ENCODE peak calls at places on chromosomes 6 and 20, in ten cellular contexts. One of them, this sample, is unnamed.

GRCh38 chr6:95693108-95693507 is 115.8 kb downstream of the MANEA start:
- DNase-seq in HCEC 1CT: no peak
- DNase-seq in NCI-H1694 treated with DMSO at 0.1 percent for 48 hours: no peak
- DNase-seq in ELR: no peak
- DNase-seq in LHCN-M2: no peak
- DNase-seq in left colon: no peak
- DNase-seq in uterus: no peak
- DNase-seq in AG09309: no peak
- DNase-seq in amniotic stem cell: no peak
- DNase-seq in activated CD4-positive, alpha-beta T cell treated with anti-CD3 and anti-CD28 coated beads, Interleukin-2, amount 10 ng/mL, durations not matched to agents 7 days and 5 days: no peak
- DNase-seq in this sample: no peak

GRCh38 chr6:10373642-10374359 is 41.1 kb downstream of the TFAP2A start:
- DNase-seq in HCEC 1CT: peak; percentile 78
- DNase-seq in activated CD4-positive, alpha-beta T cell treated with anti-CD3 and anti-CD28 coated beads, Interleukin-2, amount 10 ng/mL, durations not matched to agents 7 days and 5 days: no peak
- DNase-seq in NCI-H1694 treated with DMSO at 0.1 percent for 48 hours: no peak
- DNase-seq in uterus: no peak
- DNase-seq in amniotic stem cell: no peak
- DNase-seq in left colon: no peak
- DNase-seq in LHCN-M2: peak; percentile 34
- DNase-seq in ELR: peak; percentile 73
- DNase-seq in AG09309: peak; percentile 13
- DNase-seq in this sample: no peak

GRCh38 chr6:130369821-130370220 is 4.0 kb downstream of the TMEM200A start:
- DNase-seq in uterus: no peak
- DNase-seq in left colon: no peak
- DNase-seq in amniotic stem cell: no peak
- DNase-seq in HCEC 1CT: no peak
- DNase-seq in activated CD4-positive, alpha-beta T cell treated with anti-CD3 and anti-CD28 coated beads, Interleukin-2, amount 10 ng/mL, durations not matched to agents 7 days and 5 days: no peak
- DNase-seq in NCI-H1694 treated with DMSO at 0.1 percent for 48 hours: no peak
- DNase-seq in AG09309: no peak
- DNase-seq in ELR: no peak
- DNase-seq in LHCN-M2: no peak
- DNase-seq in this sample: no peak

GRCh38 chr20:37945034-37945660 is 42.2 kb downstream of the VSTM2L start:
- DNase-seq in uterus: no peak
- DNase-seq in amniotic stem cell: no peak
- DNase-seq in AG09309: no peak
- DNase-seq in left colon: no peak
- DNase-seq in LHCN-M2: no peak
- DNase-seq in NCI-H1694 treated with DMSO at 0.1 percent for 48 hours: no peak
- DNase-seq in HCEC 1CT: no peak
- DNase-seq in activated CD4-positive, alpha-beta T cell treated with anti-CD3 and anti-CD28 coated beads, Interleukin-2, amount 10 ng/mL, durations not matched to agents 7 days and 5 days: no peak
- DNase-seq in ELR: no peak
- DNase-seq in this sample: no peak

GRCh38 chr20:35821807-35822242 is 50.0 kb downstream of the PHF20 start:
- DNase-seq in AG09309: peak; percentile 51
- DNase-seq in amniotic stem cell: no peak
- DNase-seq in activated CD4-positive, alpha-beta T cell treated with anti-CD3 and anti-CD28 coated beads, Interleukin-2, amount 10 ng/mL, durations not matched to agents 7 days and 5 days: no peak
- DNase-seq in HCEC 1CT: peak; percentile 89
- DNase-seq in NCI-H1694 treated with DMSO at 0.1 percent for 48 hours: no peak
- DNase-seq in left colon: no peak
- DNase-seq in LHCN-M2: peak; percentile 84
- DNase-seq in ELR: peak; percentile 97
- DNase-seq in uterus: no peak
- DNase-seq in this sample: no peak

GRCh38 chr6:94636780-94637385 is 940.5 kb upstream of the MANEA start:
- DNase-seq in activated CD4-positive, alpha-beta T cell treated with anti-CD3 and anti-CD28 coated beads, Interleukin-2, amount 10 ng/mL, durations not matched to agents 7 days and 5 days: no peak
- DNase-seq in HCEC 1CT: no peak
- DNase-seq in amniotic stem cell: no peak
- DNase-seq in LHCN-M2: no peak
- DNase-seq in uterus: no peak
- DNase-seq in left colon: no peak
- DNase-seq in ELR: no peak
- DNase-seq in AG09309: no peak
- DNase-seq in NCI-H1694 treated with DMSO at 0.1 percent for 48 hours: peak; percentile 13
- DNase-seq in this sample: peak; percentile 67

GRCh38 chr6:34672657-34673043 is 23.9 kb downstream of the ILRUN start:
- DNase-seq in LHCN-M2: no peak
- DNase-seq in ELR: no peak
- DNase-seq in amniotic stem cell: no peak
- DNase-seq in activated CD4-positive, alpha-beta T cell treated with anti-CD3 and anti-CD28 coated beads, Interleukin-2, amount 10 ng/mL, durations not matched to agents 7 days and 5 days: no peak
- DNase-seq in NCI-H1694 treated with DMSO at 0.1 percent for 48 hours: no peak
- DNase-seq in AG09309: no peak
- DNase-seq in uterus: no peak
- DNase-seq in HCEC 1CT: no peak
- DNase-seq in left colon: no peak
- DNase-seq in this sample: no peak

GRCh38 chr20:51500936-51501335 is 41.6 kb downstream of the NFATC2 start:
- DNase-seq in LHCN-M2: no peak
- DNase-seq in NCI-H1694 treated with DMSO at 0.1 percent for 48 hours: no peak
- DNase-seq in uterus: no peak
- DNase-seq in AG09309: no peak
- DNase-seq in ELR: no peak
- DNase-seq in amniotic stem cell: no peak
- DNase-seq in left colon: no peak
- DNase-seq in activated CD4-positive, alpha-beta T cell treated with anti-CD3 and anti-CD28 coated beads, Interleukin-2, amount 10 ng/mL, durations not matched to agents 7 days and 5 days: peak; percentile 43
- DNase-seq in HCEC 1CT: no peak
- DNase-seq in this sample: no peak

GRCh38 chr6:169984181-169985120 is 233.0 kb downstream of the ERMARD start:
- DNase-seq in AG09309: no peak
- DNase-seq in activated CD4-positive, alpha-beta T cell treated with anti-CD3 and anti-CD28 coated beads, Interleukin-2, amount 10 ng/mL, durations not matched to agents 7 days and 5 days: no peak
- DNase-seq in amniotic stem cell: no peak
- DNase-seq in NCI-H1694 treated with DMSO at 0.1 percent for 48 hours: no peak
- DNase-seq in left colon: no peak
- DNase-seq in LHCN-M2: no peak
- DNase-seq in uterus: no peak
- DNase-seq in HCEC 1CT: no peak
- DNase-seq in ELR: no peak
- DNase-seq in this sample: no peak

GRCh38 chr6:32126880-32127279 is 1.2 kb downstream of the ATF6B start:
- DNase-seq in uterus: no peak
- DNase-seq in NCI-H1694 treated with DMSO at 0.1 percent for 48 hours: no peak
- DNase-seq in AG09309: no peak
- DNase-seq in HCEC 1CT: no peak
- DNase-seq in activated CD4-positive, alpha-beta T cell treated with anti-CD3 and anti-CD28 coated beads, Interleukin-2, amount 10 ng/mL, durations not matched to agents 7 days and 5 days: no peak
- DNase-seq in ELR: peak; percentile 45
- DNase-seq in amniotic stem cell: no peak
- DNase-seq in left colon: no peak
- DNase-seq in LHCN-M2: no peak
- DNase-seq in this sample: no peak

GRCh38 chr20:44491635-44492395 is 16.1 kb downstream of the TTPAL start:
- DNase-seq in amniotic stem cell: no peak
- DNase-seq in uterus: no peak
- DNase-seq in activated CD4-positive, alpha-beta T cell treated with anti-CD3 and anti-CD28 coated beads, Interleukin-2, amount 10 ng/mL, durations not matched to agents 7 days and 5 days: no peak
- DNase-seq in AG09309: no peak
- DNase-seq in NCI-H1694 treated with DMSO at 0.1 percent for 48 hours: no peak
- DNase-seq in ELR: peak; percentile 67
- DNase-seq in left colon: no peak
- DNase-seq in HCEC 1CT: peak; percentile 73
- DNase-seq in LHCN-M2: peak; percentile 73
- DNase-seq in this sample: no peak

GRCh38 chr6:3766219-3766618 is 14.7 kb upstream of the PXDC1 start:
- DNase-seq in left colon: no peak
- DNase-seq in HCEC 1CT: peak; percentile 15
- DNase-seq in AG09309: no peak
- DNase-seq in activated CD4-positive, alpha-beta T cell treated with anti-CD3 and anti-CD28 coated beads, Interleukin-2, amount 10 ng/mL, durations not matched to agents 7 days and 5 days: no peak
- DNase-seq in ELR: no peak
- DNase-seq in uterus: no peak
- DNase-seq in amniotic stem cell: peak; percentile 43
- DNase-seq in LHCN-M2: peak; percentile 88
- DNase-seq in NCI-H1694 treated with DMSO at 0.1 percent for 48 hours: peak; percentile 91
- DNase-seq in this sample: peak; percentile 79

GRCh38 chr6:2839195-2839981 is 2.3 kb downstream of the SERPINB1 start:
- DNase-seq in amniotic stem cell: no peak
- DNase-seq in AG09309: no peak
- DNase-seq in ELR: peak; percentile 81
- DNase-seq in left colon: peak; percentile 61
- DNase-seq in HCEC 1CT: peak; percentile 86
- DNase-seq in LHCN-M2: peak; percentile 46
- DNase-seq in NCI-H1694 treated with DMSO at 0.1 percent for 48 hours: no peak
- DNase-seq in uterus: no peak
- DNase-seq in activated CD4-positive, alpha-beta T cell treated with anti-CD3 and anti-CD28 coated beads, Interleukin-2, amount 10 ng/mL, durations not matched to agents 7 days and 5 days: no peak
- DNase-seq in this sample: no peak

GRCh38 chr6:157893238-157893637 is 70.2 kb downstream of the SNX9 start:
- DNase-seq in activated CD4-positive, alpha-beta T cell treated with anti-CD3 and anti-CD28 coated beads, Interleukin-2, amount 10 ng/mL, durations not matched to agents 7 days and 5 days: peak; percentile 46
- DNase-seq in HCEC 1CT: no peak
- DNase-seq in AG09309: no peak
- DNase-seq in ELR: no peak
- DNase-seq in NCI-H1694 treated with DMSO at 0.1 percent for 48 hours: no peak
- DNase-seq in LHCN-M2: no peak
- DNase-seq in amniotic stem cell: no peak
- DNase-seq in uterus: no peak
- DNase-seq in left colon: no peak
- DNase-seq in this sample: no peak

GRCh38 chr6:127212376-127212775 is 54.3 kb upstream of the RNF146 start:
- DNase-seq in HCEC 1CT: no peak
- DNase-seq in AG09309: no peak
- DNase-seq in NCI-H1694 treated with DMSO at 0.1 percent for 48 hours: no peak
- DNase-seq in uterus: no peak
- DNase-seq in LHCN-M2: no peak
- DNase-seq in amniotic stem cell: no peak
- DNase-seq in ELR: no peak
- DNase-seq in left colon: no peak
- DNase-seq in activated CD4-positive, alpha-beta T cell treated with anti-CD3 and anti-CD28 coated beads, Interleukin-2, amount 10 ng/mL, durations not matched to agents 7 days and 5 days: no peak
- DNase-seq in this sample: no peak

GRCh38 chr6:105633814-105634213 is 230.9 kb upstream of the PREP start:
- DNase-seq in LHCN-M2: no peak
- DNase-seq in uterus: no peak
- DNase-seq in left colon: no peak
- DNase-seq in HCEC 1CT: no peak
- DNase-seq in amniotic stem cell: no peak
- DNase-seq in AG09309: no peak
- DNase-seq in activated CD4-positive, alpha-beta T cell treated with anti-CD3 and anti-CD28 coated beads, Interleukin-2, amount 10 ng/mL, durations not matched to agents 7 days and 5 days: no peak
- DNase-seq in ELR: no peak
- DNase-seq in NCI-H1694 treated with DMSO at 0.1 percent for 48 hours: no peak
- DNase-seq in this sample: no peak

GRCh38 chr6:37077459-37078296 is 72.2 kb downstream of the FGD2 start:
- DNase-seq in HCEC 1CT: peak; percentile 98
- DNase-seq in AG09309: peak; percentile 88
- DNase-seq in ELR: peak; percentile 26
- DNase-seq in LHCN-M2: peak; percentile 54
- DNase-seq in amniotic stem cell: peak; percentile 68
- DNase-seq in left colon: peak; percentile 57
- DNase-seq in NCI-H1694 treated with DMSO at 0.1 percent for 48 hours: no peak
- DNase-seq in activated CD4-positive, alpha-beta T cell treated with anti-CD3 and anti-CD28 coated beads, Interleukin-2, amount 10 ng/mL, durations not matched to agents 7 days and 5 days: no peak
- DNase-seq in uterus: peak; percentile 91
- DNase-seq in this sample: no peak

GRCh38 chr6:104305206-104305605 is 554.5 kb downstream of the HACE1 start:
- DNase-seq in amniotic stem cell: no peak
- DNase-seq in left colon: no peak
- DNase-seq in HCEC 1CT: no peak
- DNase-seq in NCI-H1694 treated with DMSO at 0.1 percent for 48 hours: no peak
- DNase-seq in ELR: no peak
- DNase-seq in AG09309: no peak
- DNase-seq in uterus: no peak
- DNase-seq in LHCN-M2: no peak
- DNase-seq in activated CD4-positive, alpha-beta T cell treated with anti-CD3 and anti-CD28 coated beads, Interleukin-2, amount 10 ng/mL, durations not matched to agents 7 days and 5 days: no peak
- DNase-seq in this sample: no peak

GRCh38 chr6:108694816-108695215 is 134.1 kb downstream of the FOXO3 start:
- DNase-seq in NCI-H1694 treated with DMSO at 0.1 percent for 48 hours: no peak
- DNase-seq in left colon: no peak
- DNase-seq in HCEC 1CT: no peak
- DNase-seq in amniotic stem cell: no peak
- DNase-seq in activated CD4-positive, alpha-beta T cell treated with anti-CD3 and anti-CD28 coated beads, Interleukin-2, amount 10 ng/mL, durations not matched to agents 7 days and 5 days: no peak
- DNase-seq in ELR: no peak
- DNase-seq in AG09309: no peak
- DNase-seq in LHCN-M2: no peak
- DNase-seq in uterus: no peak
- DNase-seq in this sample: no peak

GRCh38 chr6:82978362-82978945 is 87.2 kb downstream of the UBE3D start:
- DNase-seq in uterus: no peak
- DNase-seq in left colon: no peak
- DNase-seq in HCEC 1CT: no peak
- DNase-seq in amniotic stem cell: no peak
- DNase-seq in AG09309: no peak
- DNase-seq in NCI-H1694 treated with DMSO at 0.1 percent for 48 hours: no peak
- DNase-seq in LHCN-M2: no peak
- DNase-seq in activated CD4-positive, alpha-beta T cell treated with anti-CD3 and anti-CD28 coated beads, Interleukin-2, amount 10 ng/mL, durations not matched to agents 7 days and 5 days: no peak
- DNase-seq in ELR: no peak
- DNase-seq in this sample: no peak

GRCh38 chr6:45619994-45620471 is 242.3 kb upstream of the SUPT3H start:
- DNase-seq in ELR: peak; percentile 63
- DNase-seq in left colon: no peak
- DNase-seq in HCEC 1CT: peak; percentile 82
- DNase-seq in LHCN-M2: peak; percentile 97
- DNase-seq in activated CD4-positive, alpha-beta T cell treated with anti-CD3 and anti-CD28 coated beads, Interleukin-2, amount 10 ng/mL, durations not matched to agents 7 days and 5 days: peak; percentile 9
- DNase-seq in NCI-H1694 treated with DMSO at 0.1 percent for 48 hours: no peak
- DNase-seq in amniotic stem cell: no peak
- DNase-seq in uterus: no peak
- DNase-seq in AG09309: no peak
- DNase-seq in this sample: no peak

GRCh38 chr6:102355578-102355977 is 962.1 kb downstream of the GRIK2 start:
- DNase-seq in LHCN-M2: no peak
- DNase-seq in amniotic stem cell: no peak
- DNase-seq in left colon: no peak
- DNase-seq in AG09309: no peak
- DNase-seq in activated CD4-positive, alpha-beta T cell treated with anti-CD3 and anti-CD28 coated beads, Interleukin-2, amount 10 ng/mL, durations not matched to agents 7 days and 5 days: no peak
- DNase-seq in uterus: no peak
- DNase-seq in HCEC 1CT: no peak
- DNase-seq in ELR: no peak
- DNase-seq in NCI-H1694 treated with DMSO at 0.1 percent for 48 hours: no peak
- DNase-seq in this sample: no peak

GRCh38 chr20:36384022-36384619 is 78.0 kb downstream of the DLGAP4 start:
- DNase-seq in left colon: peak; percentile 14
- DNase-seq in LHCN-M2: peak; percentile 44
- DNase-seq in ELR: peak; percentile 70
- DNase-seq in amniotic stem cell: no peak
- DNase-seq in HCEC 1CT: peak; percentile 33
- DNase-seq in AG09309: no peak
- DNase-seq in NCI-H1694 treated with DMSO at 0.1 percent for 48 hours: no peak
- DNase-seq in activated CD4-positive, alpha-beta T cell treated with anti-CD3 and anti-CD28 coated beads, Interleukin-2, amount 10 ng/mL, durations not matched to agents 7 days and 5 days: peak; percentile 64
- DNase-seq in uterus: no peak
- DNase-seq in this sample: no peak

GRCh38 chr20:49612127-49612738 is 44.3 kb upstream of the PTGIS start:
- DNase-seq in uterus: no peak
- DNase-seq in activated CD4-positive, alpha-beta T cell treated with anti-CD3 and anti-CD28 coated beads, Interleukin-2, amount 10 ng/mL, durations not matched to agents 7 days and 5 days: no peak
- DNase-seq in LHCN-M2: peak; percentile 22
- DNase-seq in AG09309: no peak
- DNase-seq in amniotic stem cell: no peak
- DNase-seq in NCI-H1694 treated with DMSO at 0.1 percent for 48 hours: no peak
- DNase-seq in ELR: no peak
- DNase-seq in left colon: no peak
- DNase-seq in HCEC 1CT: no peak
- DNase-seq in this sample: no peak

GRCh38 chr6:36028887-36029324 is 1.3 kb downstream of the MAPK14 start:
- DNase-seq in HCEC 1CT: peak; percentile 72
- DNase-seq in left colon: peak; percentile 73
- DNase-seq in NCI-H1694 treated with DMSO at 0.1 percent for 48 hours: peak; percentile 22
- DNase-seq in LHCN-M2: peak; percentile 75
- DNase-seq in ELR: peak; percentile 85
- DNase-seq in AG09309: peak; percentile 46
- DNase-seq in amniotic stem cell: peak; percentile 34
- DNase-seq in uterus: peak; percentile 71
- DNase-seq in activated CD4-positive, alpha-beta T cell treated with anti-CD3 and anti-CD28 coated beads, Interleukin-2, amount 10 ng/mL, durations not matched to agents 7 days and 5 days: peak; percentile 81
- DNase-seq in this sample: peak; percentile 36

GRCh38 chr6:27126815-27127537 is 120.5 kb upstream of the PRSS16 start:
- DNase-seq in ELR: peak; percentile 93
- DNase-seq in amniotic stem cell: peak; percentile 90
- DNase-seq in AG09309: peak; percentile 65
- DNase-seq in left colon: peak; percentile 95
- DNase-seq in HCEC 1CT: peak; percentile 92
- DNase-seq in NCI-H1694 treated with DMSO at 0.1 percent for 48 hours: peak; percentile 65
- DNase-seq in uterus: peak; percentile 93
- DNase-seq in LHCN-M2: peak; percentile 91
- DNase-seq in activated CD4-positive, alpha-beta T cell treated with anti-CD3 and anti-CD28 coated beads, Interleukin-2, amount 10 ng/mL, durations not matched to agents 7 days and 5 days: peak; percentile 91
- DNase-seq in this sample: peak; percentile 72

GRCh38 chr6:48826884-48827701 is 636.0 kb downstream of the MMUT start:
- DNase-seq in amniotic stem cell: peak; percentile 93
- DNase-seq in activated CD4-positive, alpha-beta T cell treated with anti-CD3 and anti-CD28 coated beads, Interleukin-2, amount 10 ng/mL, durations not matched to agents 7 days and 5 days: no peak
- DNase-seq in left colon: peak; percentile 4
- DNase-seq in AG09309: peak; percentile 92
- DNase-seq in HCEC 1CT: peak; percentile 99
- DNase-seq in uterus: no peak
- DNase-seq in ELR: peak; percentile 100
- DNase-seq in LHCN-M2: peak; percentile 98
- DNase-seq in NCI-H1694 treated with DMSO at 0.1 percent for 48 hours: no peak
- DNase-seq in this sample: no peak

GRCh38 chr6:75438186-75438880 is 55.3 kb downstream of the FILIP1 start:
- DNase-seq in LHCN-M2: no peak
- DNase-seq in uterus: no peak
- DNase-seq in AG09309: no peak
- DNase-seq in activated CD4-positive, alpha-beta T cell treated with anti-CD3 and anti-CD28 coated beads, Interleukin-2, amount 10 ng/mL, durations not matched to agents 7 days and 5 days: no peak
- DNase-seq in amniotic stem cell: no peak
- DNase-seq in HCEC 1CT: no peak
- DNase-seq in NCI-H1694 treated with DMSO at 0.1 percent for 48 hours: no peak
- DNase-seq in left colon: no peak
- DNase-seq in ELR: no peak
- DNase-seq in this sample: no peak